ENCODE peak calls at places on chromosome 20, in eight cellular contexts. T is bronchial epithelial cell, E is astrocyte, Y is psoas muscle, X is neural progenitor cell, V is left ventricle myocardium inferior, S is kidney, W is cardiac fibroblast. H is an unnamed sample.

GRCh38 chr20:47843886-47844567 is 58.7 kb upstream of the SULF2 start:
- DNase-seq in T (peak), E (no peak), Y (no peak), X (no peak), V (no peak), S (no peak), W (no peak), H (no peak)

GRCh38 chr20:57633945-57634491 is 13.8 kb upstream of the ZBP1 start:
- DNase-seq in T (no peak), E (no peak), Y (no peak), X (no peak), V (no peak), S (peak), W (no peak), H (no peak)

GRCh38 chr20:53931597-53931996 is 138.8 kb downstream of the BCAS1 start:
- DNase-seq in T (no peak), E (no peak), Y (no peak), X (no peak), V (no peak), S (no peak), W (no peak), H (no peak)

GRCh38 chr20:57621426-57622200 is 1.4 kb upstream of the ZBP1 start:
- DNase-seq in T (no peak), E (no peak), Y (no peak), X (no peak), V (no peak), S (peak), W (no peak), H (no peak)

GRCh38 chr20:23152902-23153301 is 66.8 kb upstream of the CD93 start:
- DNase-seq in T (no peak), E (no peak), Y (no peak), X (no peak), V (no peak), S (no peak), W (no peak), H (no peak)

GRCh38 chr20:58137236-58137635 is 91.2 kb downstream of the ANKRD60 start:
- DNase-seq in T (no peak), E (no peak), Y (no peak), X (no peak), V (no peak), S (no peak), W (no peak), H (no peak)

GRCh38 chr20:44038681-44039123 is 124.0 kb downstream of the TOX2 start:
- DNase-seq in T (no peak), E (no peak), Y (no peak), X (no peak), V (no peak), S (no peak), W (no peak), H (no peak)

GRCh38 chr20:50318709-50319108 is 128.1 kb downstream of the CEBPB start:
- DNase-seq in T (no peak), E (no peak), Y (no peak), X (no peak), V (no peak), S (no peak), W (no peak), H (no peak)

GRCh38 chr20:44489931-44490330 is 14.3 kb downstream of the TTPAL start:
- DNase-seq in T (no peak), E (no peak), Y (no peak), X (no peak), V (no peak), S (no peak), W (no peak), H (no peak)

GRCh38 chr20:4569092-4569491 is 152.6 kb upstream of the PRND start:
- DNase-seq in T (no peak), E (no peak), Y (no peak), X (no peak), V (no peak), S (no peak), W (no peak), H (no peak)

GRCh38 chr20:13119583-13119982 is 101.5 kb upstream of the ISM1 start:
- DNase-seq in T (peak), E (peak), Y (no peak), X (peak), V (no peak), S (no peak), W (peak), H (peak)

GRCh38 chr20:14189794-14190402 is 147.5 kb downstream of the FLRT3 start:
- DNase-seq in T (peak), E (peak), Y (no peak), X (peak), V (no peak), S (no peak), W (peak), H (no peak)

GRCh38 chr20:36607586-36608387 is 2.2 kb downstream of the RAB5IF start:
- DNase-seq in T (peak), E (no peak), Y (no peak), X (no peak), V (no peak), S (no peak), W (peak), H (no peak)

GRCh38 chr20:36391955-36392354 is 85.8 kb downstream of the DLGAP4 start:
- DNase-seq in T (no peak), E (no peak), Y (no peak), X (no peak), V (no peak), S (no peak), W (no peak), H (no peak)

GRCh38 chr20:37524859-37525708 is 2.6 kb downstream of the BLCAP start:
- DNase-seq in T (peak), E (peak), Y (no peak), X (no peak), V (no peak), S (no peak), W (no peak), H (no peak)

GRCh38 chr20:44083220-44083933 is 103.6 kb downstream of the JPH2 start:
- DNase-seq in T (peak), E (peak), Y (peak), X (no peak), V (peak), S (peak), W (peak), H (no peak)

GRCh38 chr20:34479627-34480026 is 36.6 kb upstream of the DYNLRB1 start:
- DNase-seq in T (no peak), E (no peak), Y (no peak), X (no peak), V (no peak), S (no peak), W (no peak), H (no peak)

GRCh38 chr20:38021373-38021772 is 11.9 kb downstream of the TTI1 start:
- DNase-seq in T (no peak), E (no peak), Y (no peak), X (no peak), V (no peak), S (no peak), W (no peak), H (no peak)

GRCh38 chr20:10171864-10172751 is 46.5 kb upstream of the SNAP25 start:
- DNase-seq in T (peak), E (peak), Y (peak), X (peak), V (no peak), S (peak), W (peak), H (peak)

GRCh38 chr20:34579936-34580587 is 21.5 kb downstream of the MAP1LC3A start:
- DNase-seq in T (peak), E (peak), Y (no peak), X (no peak), V (no peak), S (no peak), W (no peak), H (peak)

GRCh38 chr20:33875055-33875454 is 63.9 kb downstream of the CHMP4B start:
- DNase-seq in T (no peak), E (no peak), Y (peak), X (no peak), V (no peak), S (peak), W (no peak), H (peak)

GRCh38 chr20:56271974-56272373 is 23.4 kb downstream of the MC3R start:
- DNase-seq in T (no peak), E (no peak), Y (no peak), X (no peak), V (no peak), S (no peak), W (no peak), H (no peak)

GRCh38 chr20:11607047-11607446 is 310.6 kb upstream of the BTBD3 start:
- DNase-seq in T (no peak), E (no peak), Y (no peak), X (no peak), V (no peak), S (no peak), W (no peak), H (no peak)

GRCh38 chr20:43914286-43914685 is 366 bp upstream of the TOX2 start:
- DNase-seq in T (no peak), E (no peak), Y (no peak), X (no peak), V (no peak), S (no peak), W (no peak), H (peak)

GRCh38 chr20:43846516-43846905 is 68.1 kb upstream of the TOX2 start:
- DNase-seq in T (no peak), E (no peak), Y (no peak), X (no peak), V (no peak), S (no peak), W (no peak), H (no peak)

GRCh38 chr20:50346372-50347347 is 156.0 kb downstream of the CEBPB start:
- DNase-seq in T (peak), E (peak), Y (peak), X (no peak), V (peak), S (peak), W (peak), H (no peak)

GRCh38 chr20:14219801-14220461 is 117.5 kb downstream of the FLRT3 start:
- DNase-seq in T (peak), E (no peak), Y (no peak), X (no peak), V (no peak), S (no peak), W (no peak), H (no peak)

GRCh38 chr20:50151034-50151743 is 2.3 kb downstream of the PEDS1 start:
- DNase-seq in T (peak), E (no peak), Y (no peak), X (no peak), V (no peak), S (no peak), W (peak), H (no peak)

GRCh38 chr20:4951299-4951698 is 50.0 kb downstream of the SLC23A2 start:
- DNase-seq in T (peak), E (peak), Y (no peak), X (no peak), V (no peak), S (no peak), W (peak), H (no peak)

GRCh38 chr20:2756056-2756611 is 44.3 kb downstream of the CPXM1 start:
- DNase-seq in T (no peak), E (no peak), Y (no peak), X (peak), V (no peak), S (no peak), W (peak), H (no peak)

GRCh38 chr20:45111799-45112471 is 3.0 kb downstream of the WFDC5 start:
- DNase-seq in T (no peak), E (no peak), Y (no peak), X (peak), V (no peak), S (no peak), W (peak), H (no peak)

GRCh38 chr20:42219005-42219404 is 600.8 kb upstream of the CHD6 start:
- DNase-seq in T (no peak), E (no peak), Y (no peak), X (no peak), V (no peak), S (no peak), W (no peak), H (no peak)

GRCh38 chr20:4512891-4513550 is 208.7 kb upstream of the PRND start:
- DNase-seq in T (peak), E (peak), Y (no peak), X (no peak), V (no peak), S (no peak), W (peak), H (no peak)

GRCh38 chr20:58306421-58307261 is 2.9 kb upstream of the RAB22A start:
- DNase-seq in T (peak), E (peak), Y (no peak), X (no peak), V (no peak), S (no peak), W (peak), H (peak)

GRCh38 chr20:57941572-57942381 is 232.0 kb upstream of the PMEPA1 start:
- DNase-seq in T (peak), E (no peak), Y (no peak), X (no peak), V (no peak), S (no peak), W (no peak), H (no peak)

GRCh38 chr20:41275181-41275793 is 42.2 kb downstream of the ZHX3 start:
- DNase-seq in T (peak), E (peak), Y (no peak), X (no peak), V (no peak), S (no peak), W (peak), H (no peak)

GRCh38 chr20:48901326-48901725 is 20.2 kb upstream of the ARFGEF2 start:
- DNase-seq in T (no peak), E (no peak), Y (no peak), X (no peak), V (no peak), S (no peak), W (no peak), H (no peak)

GRCh38 chr20:3081641-3082040 is 2.9 kb downstream of the AVP start:
- DNase-seq in T (no peak), E (no peak), Y (no peak), X (no peak), V (no peak), S (no peak), W (no peak), H (no peak)

GRCh38 chr20:1005452-1006027 is 3.4 kb upstream of the RSPO4 start:
- DNase-seq in T (peak), E (peak), Y (no peak), X (peak), V (no peak), S (no peak), W (peak), H (no peak)

GRCh38 chr20:51811040-51811351 is 8.7 kb upstream of the SALL4 start:
- DNase-seq in T (peak), E (no peak), Y (no peak), X (no peak), V (no peak), S (no peak), W (peak), H (no peak)
- H3K4me3 ChIP-seq in T (no peak), E (no peak), Y (no peak), X (no peak), V (no peak), S (no peak), W (no peak), H (no peak)

GRCh38 chr20:8449120-8449519 is 317.1 kb downstream of the PLCB1 start:
- DNase-seq in T (no peak), E (peak), Y (no peak), X (no peak), V (no peak), S (no peak), W (no peak), H (no peak)

GRCh38 chr20:8457978-8458377 is 325.9 kb downstream of the PLCB1 start:
- DNase-seq in T (no peak), E (no peak), Y (no peak), X (no peak), V (no peak), S (no peak), W (no peak), H (no peak)

GRCh38 chr20:8454137-8454712 is 322.2 kb downstream of the PLCB1 start:
- DNase-seq in T (peak), E (peak), Y (no peak), X (peak), V (no peak), S (no peak), W (peak), H (no peak)
- TF ChIP-seq CTCF in T (no peak), E (peak), Y (no peak), X (peak), V (peak), S (peak), W (peak), H (peak)

GRCh38 chr20:61185841-61186601 is 66.0 kb upstream of the CDH4 start:
- DNase-seq in T (peak), E (peak), Y (no peak), X (no peak), V (no peak), S (no peak), W (peak), H (no peak)
- H3K4me3 ChIP-seq in T (no peak), E (peak), Y (no peak), X (no peak), V (no peak), S (no peak), W (no peak), H (no peak)

GRCh38 chr20:20465259-20465658 is 97.4 kb downstream of the INSM1 start:
- DNase-seq in T (no peak), E (no peak), Y (no peak), X (peak), V (no peak), S (no peak), W (peak), H (no peak)
- TF ChIP-seq CTCF in T (no peak), E (peak), Y (no peak), X (peak), V (no peak), S (no peak), W (peak), H (peak)

GRCh38 chr20:63015665-63016361 is 9.0 kb upstream of the BHLHE23 start:
- DNase-seq in T (no peak), E (no peak), Y (peak), X (no peak), V (peak), S (peak), W (no peak), H (no peak)

GRCh38 chr20:63015147-63015664 is 8.4 kb upstream of the BHLHE23 start:
- DNase-seq in T (no peak), E (no peak), Y (peak), X (no peak), V (no peak), S (peak), W (no peak), H (no peak)

GRCh38 chr20:63017076-63017825 is 10.5 kb upstream of the BHLHE23 start:
- DNase-seq in T (no peak), E (no peak), Y (peak), X (no peak), V (peak), S (peak), W (no peak), H (no peak)

GRCh38 chr20:63016514-63017075 is 9.8 kb upstream of the BHLHE23 start:
- DNase-seq in T (no peak), E (no peak), Y (peak), X (no peak), V (peak), S (peak), W (no peak), H (no peak)

GRCh38 chr20:63017826-63018411 is 11.2 kb upstream of the BHLHE23 start:
- DNase-seq in T (no peak), E (no peak), Y (peak), X (no peak), V (peak), S (peak), W (no peak), H (no peak)
- H3K4me3 ChIP-seq in T (no peak), E (no peak), Y (no peak), X (no peak), V (no peak), S (no peak), W (no peak), H (no peak)

H was measured in GM06990.